ENCODE peak calls at places on chromosomes 4 and X, in nine cellular contexts. L is astrocyte; D is suprapubic skin; S is thyroid gland; X is psoas muscle; O is cardiac muscle cell; A is CD8-positive, alpha-beta T cell; H is heart right ventricle; G is upper lobe of right lung. C is an unnamed sample.
A peak's percentile ranks its signal among the peaks of the same experiment; 100 is the strongest.

GRCh38 chr4:129355529-129355928 is 259.6 kb downstream of the C4orf33 start:
- DNase-seq in G (no peak), A (no peak), S (no peak), L (peak; percentile 28), D (no peak), X (no peak), H (no peak), O (peak; percentile 28), C (no peak)

GRCh38 chrX:48573690-48574269 is 504 bp upstream of the RBM3 start:
- DNase-seq in O (no peak), S (peak; percentile 24), G (no peak), H (peak; percentile 52), D (peak; percentile 71), A (peak; percentile 69), X (peak; percentile 45), L (no peak), C (no peak)

GRCh38 chr4:101128473-101128872 is 218.9 kb downstream of the PPP3CA start:
- DNase-seq in X (no peak), O (no peak), H (no peak), S (no peak), D (no peak), A (no peak), L (no peak), G (peak; percentile 60), C (no peak)

GRCh38 chrX:108298165-108298602 is 140.0 kb downstream of the COL4A6 start:
- DNase-seq in A (no peak), S (no peak), G (peak; percentile 37), O (no peak), X (no peak), H (no peak), L (no peak), D (no peak), C (no peak)

GRCh38 chr4:26069218-26069617 is 155.2 kb downstream of the SMIM20 start:
- DNase-seq in X (no peak), G (no peak), A (no peak), D (no peak), L (peak; percentile 27), S (no peak), H (no peak), O (peak; percentile 7), C (no peak)

GRCh38 chr4:99462875-99463464 is 27.8 kb upstream of the ADH7 start:
- DNase-seq in L (peak; percentile 39), S (peak; percentile 57), D (no peak), G (no peak), A (peak; percentile 38), X (peak; percentile 27), O (peak; percentile 76), H (peak; percentile 34), C (no peak)

GRCh38 chr4:127446309-127446708 is 186.4 kb upstream of the INTU start:
- DNase-seq in D (no peak), O (no peak), S (no peak), L (no peak), G (no peak), X (no peak), H (no peak), A (no peak), C (no peak)

GRCh38 chr4:161680146-161680545 is 483.7 kb downstream of the FSTL5 start:
- DNase-seq in X (no peak), D (no peak), O (no peak), A (no peak), S (no peak), L (no peak), H (no peak), G (no peak), C (no peak)

GRCh38 chr4:18012807-18013462 is 8.6 kb downstream of the LCORL start:
- DNase-seq in L (no peak), S (no peak), G (no peak), H (no peak), A (no peak), X (no peak), O (no peak), D (no peak), C (no peak)

GRCh38 chrX:24025741-24026402 is 1.1 kb downstream of the KLHL15 start:
- DNase-seq in H (peak; percentile 27), L (peak; percentile 66), D (peak; percentile 65), G (no peak), X (no peak), A (no peak), O (no peak), S (peak; percentile 21), C (peak; percentile 88)
- H3K4me3 ChIP-seq in H (peak overlapping the region; percentile 78), L (peak overlapping the region; percentile 83), D (peak overlapping the region; percentile 79), G (peak overlapping the region; percentile 53), X (peak overlapping the region; percentile 85), A (peak overlapping the region; percentile 65), O (peak overlapping the region; percentile 73), S (peak overlapping the region; percentile 42), C (peak overlapping the region; percentile 77)

DNA sequence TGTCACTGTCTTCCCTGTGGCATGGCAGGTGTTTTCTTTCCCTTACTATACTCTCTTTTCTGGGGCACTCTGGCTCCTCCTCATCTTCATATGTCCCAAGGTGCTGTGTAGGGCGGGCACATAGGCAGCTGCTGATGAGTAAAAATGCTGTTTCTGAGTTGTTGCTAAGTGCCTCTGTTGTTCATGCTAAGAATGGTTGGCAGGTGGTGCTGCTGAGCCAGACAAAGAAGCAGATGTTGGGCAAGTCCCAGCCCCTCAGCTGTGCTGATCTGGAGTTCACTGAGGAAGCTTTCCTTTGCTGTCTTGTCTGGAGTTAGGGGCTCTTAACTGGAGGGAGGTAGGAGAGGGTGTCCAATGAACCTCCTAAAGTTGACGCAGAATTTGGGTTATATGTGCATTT is 40.6 kb downstream of the HADH start:
- DNase-seq in D (no peak), L (peak; percentile 56), G (no peak), S (peak; percentile 53), X (no peak), A (peak; percentile 79), H (peak; percentile 25), O (peak; percentile 60), C (no peak)
- TF ChIP-seq CTCF in D (peak; percentile 28), L (peak; percentile 54), G (peak; percentile 34), S (no peak), X (peak; percentile 18), A (peak; percentile 75), H (peak; percentile 55), O (peak; percentile 66), C (no peak)

DNA sequence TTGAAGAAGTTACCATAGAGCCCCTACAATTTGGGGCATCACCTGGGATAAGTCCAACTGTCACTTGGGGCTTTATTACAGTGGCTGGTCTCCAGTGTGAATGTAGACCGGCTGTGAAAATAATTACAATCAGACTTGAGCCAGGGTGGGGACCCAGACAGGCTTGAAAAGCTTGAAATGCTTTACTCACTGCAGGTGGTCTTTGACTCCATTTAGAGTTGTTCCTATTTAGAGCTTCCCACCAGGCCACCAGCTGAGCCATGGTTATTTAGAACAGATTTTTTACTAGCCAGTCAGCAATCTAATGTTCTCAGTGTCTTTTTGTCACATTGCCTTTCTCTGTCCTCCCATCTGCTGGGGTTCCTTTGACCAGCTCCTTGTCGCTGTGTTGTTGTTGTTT is 5.7 kb downstream of the ARHGAP10 start:
- DNase-seq in L (no peak), A (no peak), X (no peak), G (no peak), D (no peak), O (no peak), S (no peak), H (no peak), C (no peak)
- H3K4me1 ChIP-seq in L (peaks cover 47% of the 10 kb centered on the region), A (peaks cover 13% of the 10 kb centered on the region), X (peaks cover 76% of the 10 kb centered on the region), G (peaks cover 11% of the 10 kb centered on the region), D (peaks cover 44% of the 10 kb centered on the region), O (peaks cover 22% of the 10 kb centered on the region), S (peaks cover 9% of the 10 kb centered on the region), H (peaks cover 80% of the 10 kb centered on the region), C (peaks cover 71% of the 10 kb centered on the region)

DNA sequence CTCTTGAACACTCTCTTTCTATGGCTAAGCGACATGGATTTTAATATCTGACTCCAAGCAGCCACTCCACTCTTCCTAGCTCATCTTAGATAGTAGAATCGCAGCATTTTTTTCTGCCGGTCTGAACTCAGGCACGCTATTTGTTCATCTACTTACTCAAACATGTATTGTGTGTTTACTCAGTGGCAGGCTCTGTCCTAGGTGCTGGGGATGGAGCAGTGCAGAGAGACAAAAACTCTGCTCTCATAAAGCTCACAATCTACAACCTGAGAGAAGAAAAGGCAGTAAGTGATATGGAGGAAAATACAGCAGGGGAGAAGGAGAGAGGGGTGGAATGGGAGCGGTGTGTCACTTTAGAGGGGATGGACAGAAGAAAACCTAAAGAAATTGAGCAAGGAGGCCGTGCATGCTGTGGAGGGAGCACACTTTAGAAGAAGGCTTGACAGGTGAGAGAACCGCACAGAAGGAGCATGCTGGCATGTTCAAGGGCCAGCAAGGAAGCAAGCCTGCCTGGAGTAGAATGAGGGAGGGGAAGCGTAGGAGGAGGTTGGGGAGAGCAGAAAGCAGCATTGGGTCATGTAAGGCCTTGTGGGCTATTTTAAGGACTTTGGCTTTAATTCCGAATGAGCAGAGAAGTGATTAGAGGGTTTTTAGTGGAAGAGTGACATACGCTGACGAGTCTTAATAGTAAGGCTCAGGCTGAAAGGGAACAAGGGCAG is 132.0 kb downstream of the ANK2 start:
- DNase-seq in H (peak; percentile 19), L (no peak), D (no peak), S (no peak), X (no peak), G (no peak), A (no peak), O (peak; percentile 59), C (no peak)
- H3K4me3 ChIP-seq in H (no peak overlapping the region), L (no peak overlapping the region), D (no peak overlapping the region), S (no peak overlapping the region), X (peak overlapping the region; percentile 28), G (no peak overlapping the region), A (no peak overlapping the region), O (no peak overlapping the region), C (no peak overlapping the region)

GRCh38 chr4:138984647-138985046 is 30.9 kb upstream of the NOCT start:
- DNase-seq in D (no peak), A (no peak), S (no peak), O (no peak), G (no peak), H (no peak), X (no peak), L (no peak), C (no peak)

GRCh38 chr4:138983690-138984089 is 31.9 kb upstream of the NOCT start:
- DNase-seq in H (no peak), D (no peak), S (no peak), X (no peak), A (no peak), G (no peak), O (no peak), L (no peak), C (no peak)

GRCh38 chr4:138982754-138983153 is 32.8 kb upstream of the NOCT start:
- DNase-seq in D (no peak), A (no peak), G (no peak), H (no peak), O (no peak), L (no peak), S (no peak), X (no peak), C (no peak)

GRCh38 chr4:138979742-138980141 is 35.8 kb upstream of the NOCT start:
- DNase-seq in H (no peak), S (no peak), D (no peak), A (no peak), O (no peak), X (no peak), G (no peak), L (no peak), C (no peak)

DNA sequence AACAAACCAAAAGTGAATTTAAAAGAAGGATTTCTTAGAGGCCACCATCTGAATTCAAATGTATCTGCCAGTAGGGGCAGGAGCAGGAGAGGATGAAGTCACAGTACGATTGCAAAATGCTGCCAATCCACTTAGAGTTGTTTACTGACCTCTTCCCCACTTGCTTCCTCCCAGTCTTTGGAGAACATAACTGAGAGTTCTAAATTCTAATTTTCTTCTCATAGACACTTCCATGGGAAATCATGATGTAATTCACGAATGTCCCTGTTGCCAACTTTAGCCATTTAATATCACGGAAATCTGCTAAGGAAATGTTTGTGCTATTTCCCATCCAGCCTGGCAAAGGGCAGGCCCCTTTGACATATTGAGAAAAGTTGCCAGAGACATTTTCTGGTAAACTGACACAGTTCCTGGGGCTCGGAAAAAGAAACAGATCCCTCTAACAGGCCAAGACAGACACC is 33.6 kb upstream of the NOCT start:
- DNase-seq in D (no peak), A (no peak), L (peak; percentile 13), G (no peak), S (no peak), H (peak; percentile 48), O (no peak), X (no peak), C (no peak)
- TF ChIP-seq CTCF in D (peak; percentile 20), A (no peak), L (no peak), G (peak; percentile 48), S (no peak), H (peak; percentile 48), O (peak; percentile 48), X (peak; percentile 40), C (no peak)